ENCODE peak calls at places on chromosomes 1 and 21, in six cellular contexts. One of them, this sample, is unnamed.

GRCh38 chr1:186225089-186225488 is 150.0 kb downstream of the TPR start:
- DNase-seq in ovary: no peak
- DNase-seq in ascending aorta: no peak
- DNase-seq in tibial nerve: no peak
- DNase-seq in adrenal gland: no peak
- DNase-seq in neural progenitor cell: no peak
- DNase-seq in this sample: no peak

GRCh38 chr1:94543003-94543402 is 1.4 kb upstream of the F3 start:
- DNase-seq in neural progenitor cell: no peak
- DNase-seq in ascending aorta: no peak
- DNase-seq in ovary: no peak
- DNase-seq in adrenal gland: no peak
- DNase-seq in tibial nerve: no peak
- DNase-seq in this sample: no peak

GRCh38 chr1:85089203-85089602 is 40.9 kb upstream of the MCOLN3 start:
- DNase-seq in adrenal gland: no peak
- DNase-seq in ovary: no peak
- DNase-seq in ascending aorta: no peak
- DNase-seq in neural progenitor cell: no peak
- DNase-seq in tibial nerve: no peak
- DNase-seq in this sample: no peak

GRCh38 chr1:206503591-206504362 is 3.6 kb upstream of the RASSF5 start:
- DNase-seq in ascending aorta: peak; percentile 91
- DNase-seq in tibial nerve: peak; percentile 66
- DNase-seq in ovary: no peak
- DNase-seq in neural progenitor cell: no peak
- DNase-seq in adrenal gland: peak; percentile 66
- DNase-seq in this sample: peak; percentile 38

GRCh38 chr21:28752131-28752530 is 240.5 kb downstream of the LTN1 start:
- DNase-seq in tibial nerve: no peak
- DNase-seq in adrenal gland: no peak
- DNase-seq in neural progenitor cell: no peak
- DNase-seq in ascending aorta: no peak
- DNase-seq in ovary: no peak
- DNase-seq in this sample: no peak

GRCh38 chr1:75768021-75768420 is 18.0 kb upstream of the RABGGTB start:
- DNase-seq in ascending aorta: no peak
- DNase-seq in neural progenitor cell: no peak
- DNase-seq in tibial nerve: no peak
- DNase-seq in adrenal gland: no peak
- DNase-seq in ovary: no peak
- DNase-seq in this sample: no peak

GRCh38 chr1:158200509-158200908 is 19.8 kb downstream of the CD1D start:
- DNase-seq in neural progenitor cell: no peak
- DNase-seq in adrenal gland: no peak
- DNase-seq in ascending aorta: no peak
- DNase-seq in tibial nerve: no peak
- DNase-seq in ovary: no peak
- DNase-seq in this sample: no peak

GRCh38 chr1:21349693-21350092 is 59.4 kb upstream of the ECE1 start:
- DNase-seq in ascending aorta: no peak
- DNase-seq in adrenal gland: no peak
- DNase-seq in ovary: no peak
- DNase-seq in neural progenitor cell: no peak
- DNase-seq in tibial nerve: no peak
- DNase-seq in this sample: no peak

GRCh38 chr1:145988773-145989172 is 7.6 kb downstream of the TXNIP start:
- DNase-seq in adrenal gland: no peak
- DNase-seq in tibial nerve: no peak
- DNase-seq in neural progenitor cell: no peak
- DNase-seq in ovary: no peak
- DNase-seq in ascending aorta: peak; percentile 53
- DNase-seq in this sample: no peak

GRCh38 chr1:160398823-160399222 is 1.5 kb upstream of the VANGL2 start:
- DNase-seq in ovary: no peak
- DNase-seq in tibial nerve: no peak
- DNase-seq in neural progenitor cell: no peak
- DNase-seq in adrenal gland: no peak
- DNase-seq in ascending aorta: no peak
- DNase-seq in this sample: no peak

GRCh38 chr1:27542463-27543273 is 52.7 kb upstream of the WASF2 start:
- DNase-seq in adrenal gland: peak; percentile 86
- DNase-seq in ovary: no peak
- DNase-seq in neural progenitor cell: no peak
- DNase-seq in tibial nerve: peak; percentile 55
- DNase-seq in ascending aorta: no peak
- DNase-seq in this sample: no peak

GRCh38 chr1:169019419-169020058 is 87.0 kb upstream of the ATP1B1 start:
- DNase-seq in ovary: no peak
- DNase-seq in ascending aorta: no peak
- DNase-seq in tibial nerve: no peak
- DNase-seq in adrenal gland: no peak
- DNase-seq in neural progenitor cell: no peak
- DNase-seq in this sample: no peak

GRCh38 chr1:1213919-1214599 is at the start of gene TNFRSF4:
- DNase-seq in tibial nerve: no peak
- DNase-seq in neural progenitor cell: no peak
- DNase-seq in adrenal gland: no peak
- DNase-seq in ovary: no peak
- DNase-seq in ascending aorta: no peak
- DNase-seq in this sample: no peak

GRCh38 chr1:119115301-119115700 is 25.2 kb downstream of the WARS2 start:
- DNase-seq in ascending aorta: no peak
- DNase-seq in ovary: no peak
- DNase-seq in adrenal gland: no peak
- DNase-seq in tibial nerve: no peak
- DNase-seq in neural progenitor cell: no peak
- DNase-seq in this sample: no peak

GRCh38 chr1:230379928-230380327 is 46.2 kb downstream of the PGBD5 start:
- DNase-seq in ascending aorta: no peak
- DNase-seq in adrenal gland: no peak
- DNase-seq in ovary: no peak
- DNase-seq in neural progenitor cell: no peak
- DNase-seq in tibial nerve: no peak
- DNase-seq in this sample: no peak

GRCh38 chr1:166184897-166185296 is 18.1 kb upstream of the FAM78B start:
- DNase-seq in tibial nerve: no peak
- DNase-seq in neural progenitor cell: no peak
- DNase-seq in ovary: no peak
- DNase-seq in ascending aorta: no peak
- DNase-seq in adrenal gland: no peak
- DNase-seq in this sample: no peak

GRCh38 chr1:243390315-243390875 is 134.6 kb downstream of the SDCCAG8 start:
- DNase-seq in ascending aorta: no peak
- DNase-seq in neural progenitor cell: no peak
- DNase-seq in tibial nerve: no peak
- DNase-seq in adrenal gland: no peak
- DNase-seq in ovary: no peak
- DNase-seq in this sample: no peak

GRCh38 chr1:216739771-216740170 is 16.5 kb upstream of the ESRRG start:
- DNase-seq in tibial nerve: no peak
- DNase-seq in ovary: no peak
- DNase-seq in neural progenitor cell: no peak
- DNase-seq in adrenal gland: no peak
- DNase-seq in ascending aorta: no peak
- DNase-seq in this sample: no peak

GRCh38 chr21:42002421-42002958 is 7.7 kb downstream of the ZBTB21 start:
- DNase-seq in ascending aorta: no peak
- DNase-seq in adrenal gland: peak; percentile 90
- DNase-seq in tibial nerve: no peak
- DNase-seq in neural progenitor cell: no peak
- DNase-seq in ovary: no peak
- DNase-seq in this sample: peak; percentile 47

GRCh38 chr21:33968082-33968997 is 52.7 kb upstream of the ATP5PO start:
- DNase-seq in adrenal gland: no peak
- DNase-seq in tibial nerve: no peak
- DNase-seq in ovary: no peak
- DNase-seq in neural progenitor cell: peak; percentile 34
- DNase-seq in ascending aorta: peak; percentile 83
- DNase-seq in this sample: no peak

GRCh38 chr1:167648978-167649752 is 19.1 kb downstream of the RCSD1 start:
- DNase-seq in tibial nerve: peak; percentile 74
- DNase-seq in ovary: no peak
- DNase-seq in ascending aorta: no peak
- DNase-seq in neural progenitor cell: no peak
- DNase-seq in adrenal gland: peak; percentile 53
- DNase-seq in this sample: no peak

GRCh38 chr1:106798991-106799390 is 257.5 kb upstream of the PRMT6 start:
- DNase-seq in adrenal gland: no peak
- DNase-seq in ovary: no peak
- DNase-seq in ascending aorta: no peak
- DNase-seq in neural progenitor cell: no peak
- DNase-seq in tibial nerve: no peak
- DNase-seq in this sample: no peak

GRCh38 chr21:34930971-34931370 is 118.1 kb downstream of the RUNX1 start:
- DNase-seq in ovary: no peak
- DNase-seq in adrenal gland: no peak
- DNase-seq in tibial nerve: no peak
- DNase-seq in neural progenitor cell: no peak
- DNase-seq in ascending aorta: no peak
- DNase-seq in this sample: no peak

GRCh38 chr1:160575112-160575664 is 4.1 kb downstream of the CD84 start:
- DNase-seq in neural progenitor cell: no peak
- DNase-seq in adrenal gland: peak; percentile 25
- DNase-seq in ascending aorta: no peak
- DNase-seq in tibial nerve: no peak
- DNase-seq in ovary: no peak
- DNase-seq in this sample: no peak

GRCh38 chr1:167052389-167052788 is 37.8 kb downstream of the GPA33 start:
- DNase-seq in ovary: no peak
- DNase-seq in adrenal gland: no peak
- DNase-seq in neural progenitor cell: peak; percentile 56
- DNase-seq in tibial nerve: no peak
- DNase-seq in ascending aorta: no peak
- DNase-seq in this sample: no peak

GRCh38 chr1:97824200-97824599 is 96.6 kb downstream of the DPYD start:
- DNase-seq in adrenal gland: no peak
- DNase-seq in neural progenitor cell: no peak
- DNase-seq in tibial nerve: no peak
- DNase-seq in ascending aorta: no peak
- DNase-seq in ovary: no peak
- DNase-seq in this sample: no peak

GRCh38 chr1:201598396-201598795 is 59.5 kb downstream of the NAV1 start:
- DNase-seq in adrenal gland: no peak
- DNase-seq in ovary: no peak
- DNase-seq in neural progenitor cell: no peak
- DNase-seq in ascending aorta: peak; percentile 33
- DNase-seq in tibial nerve: no peak
- DNase-seq in this sample: no peak

GRCh38 chr1:12095822-12096263 is 32.7 kb downstream of the TNFRSF8 start:
- DNase-seq in tibial nerve: no peak
- DNase-seq in ovary: no peak
- DNase-seq in neural progenitor cell: no peak
- DNase-seq in adrenal gland: no peak
- DNase-seq in ascending aorta: no peak
- DNase-seq in this sample: no peak

GRCh38 chr1:226904772-226905171 is 34.4 kb downstream of the PSEN2 start:
- DNase-seq in adrenal gland: no peak
- DNase-seq in neural progenitor cell: no peak
- DNase-seq in ovary: no peak
- DNase-seq in tibial nerve: no peak
- DNase-seq in ascending aorta: no peak
- DNase-seq in this sample: no peak

GRCh38 chr1:94395748-94396309 is 22.4 kb upstream of the ABCD3 start:
- DNase-seq in ovary: no peak
- DNase-seq in tibial nerve: no peak
- DNase-seq in ascending aorta: no peak
- DNase-seq in neural progenitor cell: no peak
- DNase-seq in adrenal gland: no peak
- DNase-seq in this sample: no peak

DNA sequence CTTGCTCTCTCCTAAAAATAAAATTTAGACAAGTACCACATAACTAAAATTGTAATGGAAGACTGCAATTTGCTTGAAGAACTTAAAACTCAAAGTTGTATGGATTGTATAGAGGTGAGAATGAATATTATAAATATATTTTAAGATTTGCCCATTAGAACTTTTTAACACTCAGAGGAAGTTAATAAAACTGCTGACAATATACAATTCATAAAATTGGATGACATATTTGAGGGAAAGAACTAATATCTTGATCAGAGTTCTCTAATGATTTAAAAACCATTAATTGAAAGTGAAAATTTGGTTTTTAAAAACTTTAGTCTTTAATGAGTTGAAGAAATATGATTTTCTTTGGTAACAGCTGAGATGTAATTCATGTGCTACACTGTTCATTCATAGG is 20.9 kb downstream of the TTC3 start:
- DNase-seq in tibial nerve: no peak
- DNase-seq in ascending aorta: no peak
- DNase-seq in ovary: no peak
- DNase-seq in adrenal gland: no peak
- DNase-seq in neural progenitor cell: no peak
- DNase-seq in this sample: no peak
- TF ChIP-seq CTCF in tibial nerve: no peak
- TF ChIP-seq CTCF in ascending aorta: no peak
- TF ChIP-seq CTCF in ovary: no peak
- TF ChIP-seq CTCF in adrenal gland: no peak
- TF ChIP-seq CTCF in neural progenitor cell: no peak
- TF ChIP-seq CTCF in this sample: no peak

GRCh38 chr1:46983416-46983815 is 40.1 kb upstream of the CYP4X1 start:
- DNase-seq in ascending aorta: no peak
- DNase-seq in ovary: no peak
- DNase-seq in adrenal gland: no peak
- DNase-seq in tibial nerve: no peak
- DNase-seq in neural progenitor cell: peak; percentile 37
- DNase-seq in this sample: no peak
- H3K4me3 ChIP-seq in ascending aorta: no peak overlapping the region
- H3K4me3 ChIP-seq in ovary: no peak overlapping the region
- H3K4me3 ChIP-seq in adrenal gland: no peak overlapping the region
- H3K4me3 ChIP-seq in tibial nerve: no peak overlapping the region
- H3K4me3 ChIP-seq in neural progenitor cell: no peak overlapping the region
- H3K4me3 ChIP-seq in this sample: no peak overlapping the region

DNA sequence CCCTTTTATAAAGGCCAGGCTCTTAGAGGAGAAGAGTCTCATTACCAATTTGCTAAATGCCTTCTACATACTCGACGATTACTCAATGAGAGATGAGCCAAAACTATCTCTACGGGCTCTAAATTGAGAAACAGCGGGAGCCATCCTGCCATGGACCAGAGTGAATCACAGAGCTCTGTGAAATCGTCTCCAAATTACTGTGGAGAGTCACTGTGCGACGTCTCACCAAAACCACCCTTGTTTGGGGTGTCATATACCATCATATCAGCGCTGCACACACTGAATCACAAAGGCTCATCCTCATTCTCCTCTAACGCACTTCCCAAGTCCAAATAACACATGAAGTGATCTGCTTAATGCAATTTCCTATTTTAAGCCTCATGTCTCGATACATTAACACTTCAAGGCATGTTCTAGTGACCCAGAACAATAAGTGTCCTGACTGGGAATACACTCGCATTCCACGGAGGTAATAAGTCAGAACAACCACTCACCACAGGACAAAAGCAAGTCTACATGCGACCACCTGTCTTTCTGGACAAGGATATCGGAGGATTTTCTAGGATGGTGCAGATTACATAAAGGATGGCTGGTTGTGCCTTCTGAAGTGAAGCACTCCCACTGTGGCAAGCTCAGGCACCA is 44.4 kb downstream of the NID1 start:
- DNase-seq in ascending aorta: peak; percentile 63
- DNase-seq in tibial nerve: no peak
- DNase-seq in ovary: no peak
- DNase-seq in adrenal gland: no peak
- DNase-seq in neural progenitor cell: no peak
- DNase-seq in this sample: no peak
- H3K27ac ChIP-seq in ascending aorta: no peak overlapping the region
- H3K27ac ChIP-seq in tibial nerve: peak overlapping the region; percentile 64
- H3K27ac ChIP-seq in ovary: no peak overlapping the region
- H3K27ac ChIP-seq in adrenal gland: peak overlapping the region; percentile 32
- H3K27ac ChIP-seq in neural progenitor cell: no peak overlapping the region
- H3K27ac ChIP-seq in this sample: no peak overlapping the region

GRCh38 chr1:8179132-8179793 is 138.7 kb upstream of the SLC45A1 start:
- DNase-seq in adrenal gland: no peak
- DNase-seq in ascending aorta: no peak
- DNase-seq in neural progenitor cell: no peak
- DNase-seq in ovary: no peak
- DNase-seq in tibial nerve: no peak
- DNase-seq in this sample: no peak
- TF ChIP-seq CTCF in adrenal gland: no peak
- TF ChIP-seq CTCF in ascending aorta: no peak
- TF ChIP-seq CTCF in neural progenitor cell: no peak
- TF ChIP-seq CTCF in ovary: no peak
- TF ChIP-seq CTCF in tibial nerve: no peak
- TF ChIP-seq CTCF in this sample: no peak